ENCODE peak calls at places on chromosome 7, in five cellular contexts. One of them, this sample, is unnamed.

GRCh38 chr7:45661302-45661995 is 87.3 kb downstream of the ADCY1 start:
- DNase-seq in A549: no peak
- DNase-seq in coronary artery: no peak
- DNase-seq in naive thymus-derived CD4-positive, alpha-beta T cell: no peak
- DNase-seq in right cardiac atrium: no peak
- DNase-seq in this sample: no peak

GRCh38 chr7:124652237-124652636 is 113.4 kb downstream of the GPR37 start:
- DNase-seq in A549: no peak
- DNase-seq in coronary artery: no peak
- DNase-seq in naive thymus-derived CD4-positive, alpha-beta T cell: no peak
- DNase-seq in right cardiac atrium: no peak
- DNase-seq in this sample: no peak

GRCh38 chr7:55060085-55060484 is 41.3 kb downstream of the EGFR start:
- DNase-seq in A549: no peak
- DNase-seq in coronary artery: no peak
- DNase-seq in naive thymus-derived CD4-positive, alpha-beta T cell: no peak
- DNase-seq in right cardiac atrium: no peak
- DNase-seq in this sample: no peak

GRCh38 chr7:92244803-92245486 is 769 bp downstream of the KRIT1 start:
- DNase-seq in A549: no peak
- DNase-seq in coronary artery: no peak
- DNase-seq in naive thymus-derived CD4-positive, alpha-beta T cell: no peak
- DNase-seq in right cardiac atrium: no peak
- DNase-seq in this sample: no peak

GRCh38 chr7:150976529-150977381 is 1.4 kb downstream of the KCNH2 start:
- DNase-seq in A549: no peak
- DNase-seq in coronary artery: no peak
- DNase-seq in naive thymus-derived CD4-positive, alpha-beta T cell: no peak
- DNase-seq in right cardiac atrium: peak
- DNase-seq in this sample: no peak

GRCh38 chr7:51666261-51666660 is 349.7 kb upstream of the COBL start:
- DNase-seq in A549: no peak
- DNase-seq in coronary artery: no peak
- DNase-seq in naive thymus-derived CD4-positive, alpha-beta T cell: no peak
- DNase-seq in right cardiac atrium: no peak
- DNase-seq in this sample: no peak

GRCh38 chr7:144812379-144813283 is 23.2 kb downstream of the TPK1 start:
- DNase-seq in A549: no peak
- DNase-seq in coronary artery: no peak
- DNase-seq in naive thymus-derived CD4-positive, alpha-beta T cell: peak
- DNase-seq in right cardiac atrium: no peak
- DNase-seq in this sample: no peak

GRCh38 chr7:36264917-36265292 is 111.9 kb downstream of the EEPD1 start:
- DNase-seq in A549: no peak
- DNase-seq in coronary artery: no peak
- DNase-seq in naive thymus-derived CD4-positive, alpha-beta T cell: no peak
- DNase-seq in right cardiac atrium: no peak
- DNase-seq in this sample: no peak

GRCh38 chr7:84786073-84786472 is 400.8 kb downstream of the SEMA3D start:
- DNase-seq in A549: no peak
- DNase-seq in coronary artery: no peak
- DNase-seq in naive thymus-derived CD4-positive, alpha-beta T cell: no peak
- DNase-seq in right cardiac atrium: no peak
- DNase-seq in this sample: no peak

GRCh38 chr7:29102554-29103151 is 43.7 kb downstream of the CPVL start:
- DNase-seq in A549: peak
- DNase-seq in coronary artery: no peak
- DNase-seq in naive thymus-derived CD4-positive, alpha-beta T cell: no peak
- DNase-seq in right cardiac atrium: peak
- DNase-seq in this sample: no peak

GRCh38 chr7:92058040-92058439 is 76.2 kb downstream of the CYP51A1 start:
- DNase-seq in A549: no peak
- DNase-seq in coronary artery: no peak
- DNase-seq in naive thymus-derived CD4-positive, alpha-beta T cell: peak
- DNase-seq in right cardiac atrium: no peak
- DNase-seq in this sample: no peak

GRCh38 chr7:40299097-40299496 is 164.3 kb downstream of the SUGCT start:
- DNase-seq in A549: no peak
- DNase-seq in coronary artery: no peak
- DNase-seq in naive thymus-derived CD4-positive, alpha-beta T cell: no peak
- DNase-seq in right cardiac atrium: no peak
- DNase-seq in this sample: peak

GRCh38 chr7:4856336-4857056 is 5.3 kb downstream of the PAPOLB start:
- DNase-seq in A549: no peak
- DNase-seq in coronary artery: peak
- DNase-seq in naive thymus-derived CD4-positive, alpha-beta T cell: no peak
- DNase-seq in right cardiac atrium: no peak
- DNase-seq in this sample: no peak

GRCh38 chr7:121442845-121443244 is 46.7 kb upstream of the FAM3C start:
- DNase-seq in A549: no peak
- DNase-seq in coronary artery: no peak
- DNase-seq in naive thymus-derived CD4-positive, alpha-beta T cell: no peak
- DNase-seq in right cardiac atrium: no peak
- DNase-seq in this sample: peak

GRCh38 chr7:45073031-45073842 is 15.5 kb downstream of the NACAD start:
- DNase-seq in A549: no peak
- DNase-seq in coronary artery: no peak
- DNase-seq in naive thymus-derived CD4-positive, alpha-beta T cell: no peak
- DNase-seq in right cardiac atrium: no peak
- DNase-seq in this sample: no peak

GRCh38 chr7:1937252-1937605 is 267.2 kb downstream of the ELFN1 start:
- DNase-seq in A549: no peak
- DNase-seq in coronary artery: no peak
- DNase-seq in naive thymus-derived CD4-positive, alpha-beta T cell: no peak
- DNase-seq in right cardiac atrium: no peak
- DNase-seq in this sample: no peak

GRCh38 chr7:129169705-129170319 is 18.6 kb upstream of the SMO start:
- DNase-seq in A549: no peak
- DNase-seq in coronary artery: no peak
- DNase-seq in naive thymus-derived CD4-positive, alpha-beta T cell: no peak
- DNase-seq in right cardiac atrium: no peak
- DNase-seq in this sample: no peak

GRCh38 chr7:901388-902154 is 25.2 kb downstream of the GET4 start:
- DNase-seq in A549: peak
- DNase-seq in coronary artery: no peak
- DNase-seq in naive thymus-derived CD4-positive, alpha-beta T cell: no peak
- DNase-seq in right cardiac atrium: peak
- DNase-seq in this sample: no peak

GRCh38 chr7:128883622-128884549 is 21.2 kb downstream of the ATP6V1F start:
- DNase-seq in A549: peak
- DNase-seq in coronary artery: no peak
- DNase-seq in naive thymus-derived CD4-positive, alpha-beta T cell: peak
- DNase-seq in right cardiac atrium: peak
- DNase-seq in this sample: no peak

GRCh38 chr7:604038-604883 is 84.6 kb upstream of the PDGFA start:
- DNase-seq in A549: no peak
- DNase-seq in coronary artery: peak
- DNase-seq in naive thymus-derived CD4-positive, alpha-beta T cell: peak
- DNase-seq in right cardiac atrium: peak
- DNase-seq in this sample: no peak

GRCh38 chr7:46525876-46526275 is 604.8 kb upstream of the IGFBP3 start:
- DNase-seq in A549: peak
- DNase-seq in coronary artery: no peak
- DNase-seq in naive thymus-derived CD4-positive, alpha-beta T cell: no peak
- DNase-seq in right cardiac atrium: no peak
- DNase-seq in this sample: no peak

GRCh38 chr7:45088821-45089313 is at the start of gene NACAD:
- DNase-seq in A549: no peak
- DNase-seq in coronary artery: no peak
- DNase-seq in naive thymus-derived CD4-positive, alpha-beta T cell: no peak
- DNase-seq in right cardiac atrium: peak
- DNase-seq in this sample: no peak

GRCh38 chr7:65832281-65832680 is 40.6 kb upstream of the VKORC1L1 start:
- DNase-seq in A549: peak
- DNase-seq in coronary artery: no peak
- DNase-seq in naive thymus-derived CD4-positive, alpha-beta T cell: no peak
- DNase-seq in right cardiac atrium: no peak
- DNase-seq in this sample: no peak

GRCh38 chr7:24587853-24588252 is 14.6 kb downstream of the PALS2 start:
- DNase-seq in A549: peak
- DNase-seq in coronary artery: no peak
- DNase-seq in naive thymus-derived CD4-positive, alpha-beta T cell: peak
- DNase-seq in right cardiac atrium: no peak
- DNase-seq in this sample: no peak

GRCh38 chr7:31935115-31935514 is 135.1 kb downstream of the PDE1C start:
- DNase-seq in A549: peak
- DNase-seq in coronary artery: no peak
- DNase-seq in naive thymus-derived CD4-positive, alpha-beta T cell: no peak
- DNase-seq in right cardiac atrium: no peak
- DNase-seq in this sample: no peak

GRCh38 chr7:7354674-7355073 is 172.3 kb downstream of the C1GALT1 start:
- DNase-seq in A549: no peak
- DNase-seq in coronary artery: no peak
- DNase-seq in naive thymus-derived CD4-positive, alpha-beta T cell: no peak
- DNase-seq in right cardiac atrium: no peak
- DNase-seq in this sample: peak

GRCh38 chr7:6438427-6438826 is 9.3 kb downstream of the DAGLB start:
- DNase-seq in A549: no peak
- DNase-seq in coronary artery: no peak
- DNase-seq in naive thymus-derived CD4-positive, alpha-beta T cell: no peak
- DNase-seq in right cardiac atrium: no peak
- DNase-seq in this sample: no peak

GRCh38 chr7:132901241-132901640 is 180.6 kb downstream of the CHCHD3 start:
- DNase-seq in A549: no peak
- DNase-seq in coronary artery: no peak
- DNase-seq in naive thymus-derived CD4-positive, alpha-beta T cell: no peak
- DNase-seq in right cardiac atrium: no peak
- DNase-seq in this sample: no peak

GRCh38 chr7:132895231-132895630 is 186.7 kb downstream of the CHCHD3 start:
- DNase-seq in A549: no peak
- DNase-seq in coronary artery: no peak
- DNase-seq in naive thymus-derived CD4-positive, alpha-beta T cell: no peak
- DNase-seq in right cardiac atrium: no peak
- DNase-seq in this sample: no peak

GRCh38 chr7:132897093-132897492 is 184.8 kb downstream of the CHCHD3 start:
- DNase-seq in A549: no peak
- DNase-seq in coronary artery: no peak
- DNase-seq in naive thymus-derived CD4-positive, alpha-beta T cell: no peak
- DNase-seq in right cardiac atrium: no peak
- DNase-seq in this sample: no peak

GRCh38 chr7:132904209-132904608 is 177.7 kb downstream of the CHCHD3 start:
- DNase-seq in A549: no peak
- DNase-seq in coronary artery: no peak
- DNase-seq in naive thymus-derived CD4-positive, alpha-beta T cell: no peak
- DNase-seq in right cardiac atrium: no peak
- DNase-seq in this sample: peak

GRCh38 chr7:132899833-132900232 is 182.1 kb downstream of the CHCHD3 start:
- DNase-seq in A549: peak
- DNase-seq in coronary artery: no peak
- DNase-seq in naive thymus-derived CD4-positive, alpha-beta T cell: no peak
- DNase-seq in right cardiac atrium: no peak
- DNase-seq in this sample: no peak
- H3K27ac ChIP-seq in A549: no peak
- H3K27ac ChIP-seq in coronary artery: no peak
- H3K27ac ChIP-seq in naive thymus-derived CD4-positive, alpha-beta T cell: no peak
- H3K27ac ChIP-seq in right cardiac atrium: no peak
- H3K27ac ChIP-seq in this sample: no peak

GRCh38 chr7:25615603-25616002 is 387.3 kb upstream of the NPVF start:
- DNase-seq in A549: no peak
- DNase-seq in coronary artery: no peak
- DNase-seq in naive thymus-derived CD4-positive, alpha-beta T cell: no peak
- DNase-seq in right cardiac atrium: no peak
- DNase-seq in this sample: no peak
- H3K27ac ChIP-seq in A549: no peak
- H3K27ac ChIP-seq in coronary artery: peak
- H3K27ac ChIP-seq in naive thymus-derived CD4-positive, alpha-beta T cell: no peak
- H3K27ac ChIP-seq in right cardiac atrium: peak
- H3K27ac ChIP-seq in this sample: no peak

GRCh38 chr7:30114536-30115258 is 20.1 kb upstream of the MTURN start:
- DNase-seq in A549: no peak
- DNase-seq in coronary artery: no peak
- DNase-seq in naive thymus-derived CD4-positive, alpha-beta T cell: no peak
- DNase-seq in right cardiac atrium: no peak
- DNase-seq in this sample: no peak

GRCh38 chr7:30115709-30116297 is 19.0 kb upstream of the MTURN start:
- DNase-seq in A549: no peak
- DNase-seq in coronary artery: no peak
- DNase-seq in naive thymus-derived CD4-positive, alpha-beta T cell: no peak
- DNase-seq in right cardiac atrium: no peak
- DNase-seq in this sample: no peak

GRCh38 chr7:30119890-30120577 is 14.8 kb upstream of the MTURN start:
- DNase-seq in A549: no peak
- DNase-seq in coronary artery: no peak
- DNase-seq in naive thymus-derived CD4-positive, alpha-beta T cell: no peak
- DNase-seq in right cardiac atrium: no peak
- DNase-seq in this sample: no peak

GRCh38 chr7:30117886-30118285 is 16.9 kb upstream of the MTURN start:
- DNase-seq in A549: no peak
- DNase-seq in coronary artery: no peak
- DNase-seq in naive thymus-derived CD4-positive, alpha-beta T cell: no peak
- DNase-seq in right cardiac atrium: no peak
- DNase-seq in this sample: no peak

GRCh38 chr7:30116771-30117170 is 18.0 kb upstream of the MTURN start:
- DNase-seq in A549: no peak
- DNase-seq in coronary artery: peak
- DNase-seq in naive thymus-derived CD4-positive, alpha-beta T cell: no peak
- DNase-seq in right cardiac atrium: no peak
- DNase-seq in this sample: no peak
- H3K27ac ChIP-seq in A549: no peak
- H3K27ac ChIP-seq in coronary artery: peak
- H3K27ac ChIP-seq in naive thymus-derived CD4-positive, alpha-beta T cell: no peak
- H3K27ac ChIP-seq in right cardiac atrium: no peak
- H3K27ac ChIP-seq in this sample: no peak

DNA sequence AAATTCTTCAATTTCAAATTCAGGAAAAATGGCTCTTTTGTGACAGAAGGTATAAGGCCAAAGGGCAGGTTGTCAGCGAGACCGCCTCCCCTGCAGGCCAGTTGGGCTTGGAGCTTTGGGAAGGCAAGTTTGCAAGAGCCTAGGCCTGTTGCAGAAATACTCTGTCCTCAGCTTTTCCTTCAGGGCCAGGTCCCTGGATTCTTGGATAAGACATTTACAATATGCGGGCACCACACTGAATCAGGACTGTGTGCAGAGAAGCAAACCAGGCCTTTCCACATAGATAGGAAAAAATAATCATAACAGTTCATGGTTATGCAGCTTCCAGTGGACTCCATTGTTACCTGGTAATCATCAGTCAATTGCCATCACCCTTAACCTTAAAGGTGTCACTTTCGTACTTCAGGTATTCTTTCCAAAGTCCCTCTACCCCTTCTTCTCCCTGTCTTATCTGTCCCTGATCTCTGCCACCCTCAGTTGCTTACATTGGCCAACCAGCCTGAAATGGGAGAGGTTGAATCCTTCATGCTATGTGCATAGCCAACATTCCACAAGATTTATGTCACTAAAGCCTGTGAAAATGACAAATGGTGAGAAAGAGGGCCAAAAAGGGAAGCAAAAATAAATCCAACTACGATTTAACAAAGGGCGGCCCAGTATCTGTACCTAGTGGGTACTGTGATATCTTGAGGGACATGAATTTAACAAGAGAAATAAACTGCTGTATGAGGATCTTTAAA is 304.5 kb upstream of the NFE2L3 start:
- DNase-seq in A549: peak
- DNase-seq in coronary artery: no peak
- DNase-seq in naive thymus-derived CD4-positive, alpha-beta T cell: no peak
- DNase-seq in right cardiac atrium: no peak
- DNase-seq in this sample: no peak
- H3K27ac ChIP-seq in A549: peak
- H3K27ac ChIP-seq in coronary artery: peak
- H3K27ac ChIP-seq in naive thymus-derived CD4-positive, alpha-beta T cell: no peak
- H3K27ac ChIP-seq in right cardiac atrium: peak
- H3K27ac ChIP-seq in this sample: no peak